ENCODE peak calls at places on chromosomes 4 and X, in eight cellular contexts. E is stimulated activated naive CD8-positive, alpha-beta T cell treated with anti-CD3 and anti-CD28 coated beads, Interleukin-15, Interleukin-2, amounts not matched to agents 100 U/mL and 50 U/mL, for 24 hours; X is progenitor cell of endocrine pancreas; F is activated CD8-positive, alpha-beta memory T cell treated with anti-CD3 and anti-CD28 coated beads for 1 hour; N is HFFc6; Q is NCI-H1105; P is stimulated activated CD4-positive, alpha-beta T cell treated with anti-CD3 and anti-CD28 coated beads, Interleukin-15, amount 100 ng/mL, for 24 hours; H is T47D. L is an unnamed sample.

GRCh38 chr4:91092398-91092955 is 965.3 kb downstream of the CCSER1 start:
- DNase-seq in E (no peak), X (no peak), F (no peak), N (no peak), Q (no peak), P (no peak), H (peak; percentile 65), L (no peak)

GRCh38 chr4:80268936-80269335 is 2.5 kb downstream of the FGF5 start:
- DNase-seq in E (no peak), X (no peak), F (no peak), N (no peak), Q (no peak), P (no peak), H (no peak), L (no peak)

GRCh38 chrX:153867139-153867538 is 18.8 kb downstream of the L1CAM start:
- DNase-seq in E (no peak), X (no peak), F (no peak), N (no peak), Q (no peak), P (no peak), H (no peak), L (no peak)

GRCh38 chr4:140188975-140189374 is 35.0 kb upstream of the MAML3 start:
- DNase-seq in E (no peak), X (no peak), F (no peak), N (peak; percentile 12), Q (no peak), P (no peak), H (no peak), L (no peak)

GRCh38 chr4:107279729-107280128 is 243.6 kb upstream of the DKK2 start:
- DNase-seq in E (no peak), X (no peak), F (no peak), N (peak; percentile 17), Q (no peak), P (no peak), H (peak; percentile 45), L (no peak)

GRCh38 chrX:70219938-70220764 is 14.3 kb upstream of the AWAT1 start:
- DNase-seq in E (no peak), X (no peak), F (no peak), N (peak; percentile 38), Q (no peak), P (no peak), H (peak; percentile 65), L (peak; percentile 25)

GRCh38 chr4:61763682-61764081 is 563.6 kb downstream of the ADGRL3 start:
- DNase-seq in E (no peak), X (no peak), F (no peak), N (no peak), Q (no peak), P (no peak), H (no peak), L (no peak)

GRCh38 chr4:42519803-42520417 is 122.6 kb downstream of the SHISA3 start:
- DNase-seq in E (peak; percentile 55), X (peak; percentile 42), F (no peak), N (peak; percentile 49), Q (no peak), P (peak; percentile 55), H (peak; percentile 58), L (peak; percentile 18)

GRCh38 chrX:14673764-14674163 is 144.4 kb downstream of the GLRA2 start:
- DNase-seq in E (peak; percentile 3), X (no peak), F (no peak), N (peak; percentile 84), Q (peak; percentile 13), P (peak; percentile 16), H (no peak), L (peak; percentile 25)

GRCh38 chrX:24396236-24396929 is 35.9 kb downstream of the SUPT20HL1 start:
- DNase-seq in E (no peak), X (no peak), F (no peak), N (no peak), Q (peak; percentile 1), P (no peak), H (no peak), L (no peak)

GRCh38 chr4:169307581-169307980 is 36.8 kb upstream of the SH3RF1 start:
- DNase-seq in E (no peak), X (no peak), F (no peak), N (no peak), Q (no peak), P (no peak), H (peak; percentile 29), L (no peak)

GRCh38 chrX:13074297-13075262 is 30.2 kb upstream of the FAM9C start:
- DNase-seq in E (no peak), X (no peak), F (no peak), N (no peak), Q (no peak), P (no peak), H (no peak), L (no peak)

GRCh38 chr4:77636902-77637301 is 31.3 kb downstream of the CXCL13 start:
- DNase-seq in E (no peak), X (no peak), F (no peak), N (peak; percentile 63), Q (no peak), P (no peak), H (peak; percentile 35), L (peak; percentile 72)

GRCh38 chr4:189355590-189355989 is 585.1 kb upstream of the FRG1 start:
- DNase-seq in E (no peak), X (no peak), F (no peak), N (no peak), Q (no peak), P (no peak), H (no peak), L (no peak)

L was measured in transverse colon.